ENCODE peak calls at places on chromosome 20, in eight cellular contexts. T, F, R, H, N, Y, A and B are unnamed samples.

GRCh38 chr20:36631651-36632050 is 14.3 kb downstream of the SLA2 start:
- DNase-seq in T (no peak), F (no peak), R (no peak), H (no peak), N (no peak), Y (no peak), A (no peak), B (no peak)

GRCh38 chr20:41232971-41233926 is 84.3 kb downstream of the ZHX3 start:
- DNase-seq in T (no peak), F (no peak), R (no peak), H (no peak), N (no peak), Y (no peak), A (no peak), B (no peak)

GRCh38 chr20:53220482-53221307 is 248.5 kb downstream of the TSHZ2 start:
- DNase-seq in T (no peak), F (no peak), R (no peak), H (no peak), N (no peak), Y (no peak), A (no peak), B (no peak)

GRCh38 chr20:15236812-15237211 is 899.4 kb upstream of the FLRT3 start:
- DNase-seq in T (no peak), F (peak; percentile 28), R (no peak), H (peak; percentile 38), N (no peak), Y (peak; percentile 17), A (peak; percentile 35), B (no peak)

GRCh38 chr20:1813101-1813529 is 82.1 kb upstream of the SIRPA start:
- DNase-seq in T (peak; percentile 47), F (peak; percentile 60), R (peak; percentile 32), H (no peak), N (peak; percentile 79), Y (peak; percentile 35), A (no peak), B (peak; percentile 92)

GRCh38 chr20:4613718-4614620 is 107.7 kb upstream of the PRND start:
- DNase-seq in T (no peak), F (peak; percentile 49), R (peak; percentile 52), H (peak; percentile 38), N (no peak), Y (peak; percentile 74), A (no peak), B (peak; percentile 91)

GRCh38 chr20:4064118-4064962 is 49.0 kb upstream of the RNF24 start:
- DNase-seq in T (peak; percentile 91), F (peak; percentile 94), R (peak; percentile 88), H (no peak), N (peak; percentile 96), Y (peak; percentile 87), A (peak; percentile 68), B (peak; percentile 96)

GRCh38 chr20:59827138-59828056 is 106.0 kb downstream of the SYCP2 start:
- DNase-seq in T (no peak), F (no peak), R (no peak), H (no peak), N (peak; percentile 37), Y (no peak), A (peak; percentile 6), B (peak; percentile 91)

GRCh38 chr20:57713951-57714350 is 4.1 kb upstream of the PMEPA1 start:
- DNase-seq in T (no peak), F (no peak), R (no peak), H (no peak), N (no peak), Y (no peak), A (no peak), B (no peak)

GRCh38 chr20:24950128-24950835 is 1.2 kb downstream of the CST7 start:
- DNase-seq in T (no peak), F (peak; percentile 24), R (no peak), H (no peak), N (peak; percentile 58), Y (no peak), A (no peak), B (no peak)

GRCh38 chr20:34621383-34622367 is 55.2 kb downstream of the PIGU start:
- DNase-seq in T (no peak), F (no peak), R (no peak), H (no peak), N (no peak), Y (peak; percentile 58), A (no peak), B (no peak)

GRCh38 chr20:45432294-45432693 is 16.4 kb downstream of the PIGT start:
- DNase-seq in T (no peak), F (no peak), R (no peak), H (peak; percentile 76), N (no peak), Y (no peak), A (no peak), B (no peak)

GRCh38 chr20:4942336-4942735 is 59.0 kb downstream of the SLC23A2 start:
- DNase-seq in T (no peak), F (no peak), R (no peak), H (no peak), N (no peak), Y (no peak), A (no peak), B (no peak)

GRCh38 chr20:58447733-58448391 is 58.8 kb downstream of the VAPB start:
- DNase-seq in T (no peak), F (peak; percentile 52), R (no peak), H (no peak), N (no peak), Y (peak; percentile 55), A (no peak), B (no peak)

GRCh38 chr20:45359406-45360148 is 3.4 kb upstream of the SYS1 start:
- DNase-seq in T (no peak), F (peak; percentile 53), R (no peak), H (no peak), N (peak; percentile 89), Y (peak; percentile 54), A (no peak), B (no peak)

GRCh38 chr20:36988494-36988966 is 37.0 kb upstream of the SAMHD1 start:
- DNase-seq in T (no peak), F (no peak), R (no peak), H (no peak), N (no peak), Y (no peak), A (no peak), B (no peak)

GRCh38 chr20:45316150-45317080 is 8.3 kb upstream of the MATN4 start:
- DNase-seq in T (no peak), F (no peak), R (no peak), H (no peak), N (no peak), Y (no peak), A (no peak), B (no peak)

GRCh38 chr20:38935967-38936407 is 9.8 kb downstream of the FAM83D start:
- DNase-seq in T (no peak), F (no peak), R (no peak), H (no peak), N (no peak), Y (no peak), A (no peak), B (no peak)

DNA sequence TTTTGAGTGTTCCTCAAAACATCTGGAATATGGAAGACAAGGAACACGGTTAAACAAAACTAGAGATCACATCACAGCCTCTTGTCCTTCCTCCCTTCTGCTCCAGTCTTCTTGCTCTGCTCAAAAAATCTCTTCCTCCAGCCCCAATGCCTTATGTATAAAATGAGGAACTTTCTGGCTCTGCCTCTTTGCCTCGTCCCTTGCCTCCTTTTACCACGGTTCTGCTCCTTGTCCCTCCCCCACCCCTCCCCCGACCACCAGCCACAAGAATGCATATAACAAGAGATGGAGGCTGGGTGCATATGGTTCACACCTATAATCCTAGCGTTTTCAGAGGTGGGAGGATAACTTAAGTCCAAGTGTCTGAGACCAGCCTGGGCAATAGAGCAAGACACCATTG is 43.6 kb downstream of the PLAGL2 start:
- DNase-seq in T (no peak), F (no peak), R (no peak), H (no peak), N (peak; percentile 25), Y (no peak), A (no peak), B (no peak)
- H3K36me3 ChIP-seq in T (no peaks in the 10 kb centered on the region), F (peaks cover 86% of the 10 kb centered on the region), R (peaks cover 90% of the 10 kb centered on the region), H (peaks cover 17% of the 10 kb centered on the region), N (no peaks in the 10 kb centered on the region), Y (peaks cover 46% of the 10 kb centered on the region), A (peaks cover 62% of the 10 kb centered on the region), B (peaks cover 75% of the 10 kb centered on the region)

GRCh38 chr20:44073011-44073674 is 113.8 kb downstream of the JPH2 start:
- DNase-seq in T (no peak), F (peak; percentile 20), R (no peak), H (no peak), N (no peak), Y (no peak), A (no peak), B (peak; percentile 91)

GRCh38 chr20:44073675-44074071 is 113.3 kb downstream of the JPH2 start:
- DNase-seq in T (no peak), F (no peak), R (no peak), H (no peak), N (no peak), Y (no peak), A (no peak), B (peak; percentile 88)

GRCh38 chr20:44075950-44076232 is 111.1 kb downstream of the JPH2 start:
- DNase-seq in T (no peak), F (no peak), R (no peak), H (no peak), N (no peak), Y (no peak), A (no peak), B (no peak)

GRCh38 chr20:44075191-44075949 is 111.6 kb downstream of the JPH2 start:
- DNase-seq in T (no peak), F (peak; percentile 16), R (no peak), H (no peak), N (no peak), Y (no peak), A (no peak), B (peak; percentile 75)

GRCh38 chr20:44074252-44075151 is 112.5 kb downstream of the JPH2 start:
- DNase-seq in T (no peak), F (peak; percentile 19), R (no peak), H (no peak), N (no peak), Y (no peak), A (peak; percentile 86), B (peak; percentile 79)
- H3K4me1 ChIP-seq in T (no peaks in the 10 kb centered on the region), F (no peaks in the 10 kb centered on the region), R (no peaks in the 10 kb centered on the region), H (peaks cover 8% of the 10 kb centered on the region), N (peaks cover 6% of the 10 kb centered on the region), Y (no peaks in the 10 kb centered on the region), A (peaks cover 31% of the 10 kb centered on the region), B (no peaks in the 10 kb centered on the region)

DNA sequence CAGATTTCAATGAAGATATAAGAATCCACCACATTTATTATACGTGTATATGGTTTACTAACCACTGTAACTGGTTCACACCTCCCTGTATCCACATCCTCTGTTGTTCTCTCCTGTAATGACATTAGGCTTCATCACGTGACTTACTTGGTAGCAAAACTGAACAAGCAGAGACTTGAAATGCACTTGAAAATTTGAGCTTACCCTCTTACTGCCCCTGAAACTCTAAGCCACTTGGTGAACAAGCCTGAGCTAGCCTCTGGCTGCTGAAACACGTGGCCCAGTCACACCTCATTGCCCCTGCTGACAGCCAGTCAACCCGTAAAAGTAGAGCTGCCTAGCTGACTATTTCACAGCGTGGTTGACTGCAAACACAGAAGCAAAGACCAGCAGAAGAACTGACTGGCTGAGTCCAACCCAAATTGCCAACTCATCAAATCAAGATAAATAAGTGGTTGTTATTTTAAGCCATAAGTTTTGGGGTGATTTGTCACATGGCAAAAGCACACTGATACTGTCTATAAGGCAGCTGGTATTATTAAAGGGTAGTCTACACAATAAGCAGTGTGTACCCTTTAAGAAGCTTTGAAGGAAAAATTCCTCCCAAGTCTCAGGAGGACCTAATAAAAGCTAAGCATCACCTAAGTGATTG is 109.0 kb downstream of the RALGAPA2 start:
- DNase-seq in T (no peak), F (no peak), R (no peak), H (peak; percentile 95), N (no peak), Y (no peak), A (no peak), B (no peak)
- TF ChIP-seq EP300 in T (no peak), F (no peak), R (no peak), H (peak; percentile 47), N (no peak), Y (no peak), A (no peak), B (no peak)

GRCh38 chr20:17617868-17618672 is 48.2 kb downstream of the DSTN start:
- DNase-seq in T (peak; percentile 42), F (peak; percentile 83), R (peak; percentile 12), H (no peak), N (peak; percentile 72), Y (peak; percentile 6), A (peak; percentile 14), B (no peak)
- H3K36me3 ChIP-seq in T (no peaks in the 10 kb centered on the region), F (peaks cover 94% of the 10 kb centered on the region), R (peaks cover 97% of the 10 kb centered on the region), H (peaks cover 16% of the 10 kb centered on the region), N (peaks cover 13% of the 10 kb centered on the region), Y (peaks cover 55% of the 10 kb centered on the region), A (peaks cover 62% of the 10 kb centered on the region), B (peaks cover 94% of the 10 kb centered on the region)